ENCODE peak calls at places on chromosomes 6 and 20, in seven cellular contexts. S is HCT116, A is AG04449, Y is BJ, E is epithelial cell of esophagus, D is left ventricle myocardium inferior, T is tibial artery. U is an unnamed sample.

GRCh38 chr6:127291495-127291894 is 24.8 kb downstream of the RNF146 start:
- DNase-seq in S (no peak), A (no peak), Y (no peak), E (no peak), D (no peak), T (no peak), U (no peak)

GRCh38 chr6:33742837-33743236 is 3.9 kb downstream of the IP6K3 start:
- DNase-seq in S (no peak), A (no peak), Y (no peak), E (no peak), D (no peak), T (no peak), U (no peak)

GRCh38 chr6:16544006-16544405 is 217.3 kb downstream of the ATXN1 start:
- DNase-seq in S (no peak), A (no peak), Y (peak), E (no peak), D (peak), T (peak), U (no peak)

GRCh38 chr6:17393335-17394191 is at the start of gene CAP2:
- DNase-seq in S (no peak), A (no peak), Y (peak), E (peak), D (peak), T (peak), U (peak)

GRCh38 chr6:161365633-161366032 is 91.8 kb upstream of the AGPAT4 start:
- DNase-seq in S (no peak), A (no peak), Y (no peak), E (no peak), D (no peak), T (no peak), U (no peak)

GRCh38 chr6:33419580-33420492 is at the start of gene SYNGAP1:
- DNase-seq in S (no peak), A (no peak), Y (no peak), E (no peak), D (peak), T (peak), U (no peak)

GRCh38 chr6:89311853-89312531 is 3.1 kb downstream of the GABRR2 start:
- DNase-seq in S (no peak), A (no peak), Y (no peak), E (peak), D (peak), T (peak), U (no peak)

GRCh38 chr6:2351090-2351489 is 105.7 kb upstream of the GMDS start:
- DNase-seq in S (no peak), A (no peak), Y (no peak), E (no peak), D (no peak), T (no peak), U (no peak)

GRCh38 chr6:84033523-84034451 is at the start of gene MRAP2:
- DNase-seq in S (no peak), A (no peak), Y (no peak), E (peak), D (peak), T (peak), U (peak)

GRCh38 chr20:53852025-53852424 is 218.4 kb downstream of the BCAS1 start:
- DNase-seq in S (no peak), A (no peak), Y (no peak), E (no peak), D (no peak), T (no peak), U (no peak)

GRCh38 chr6:160974304-160974771 is 17.2 kb upstream of the MAP3K4 start:
- DNase-seq in S (no peak), A (peak), Y (peak), E (peak), D (peak), T (peak), U (no peak)

GRCh38 chr6:140660295-140660694 is 1285.8 kb upstream of the CITED2 start:
- DNase-seq in S (no peak), A (no peak), Y (no peak), E (no peak), D (no peak), T (no peak), U (no peak)

GRCh38 chr6:31723245-31723979 is at the start of gene MPIG6B:
- DNase-seq in S (no peak), A (no peak), Y (no peak), E (no peak), D (no peak), T (no peak), U (no peak)

GRCh38 chr20:46549188-46549967 is 1.1 kb downstream of the OCSTAMP start:
- DNase-seq in S (no peak), A (no peak), Y (no peak), E (no peak), D (no peak), T (no peak), U (no peak)

GRCh38 chr6:8743146-8743745 is 307.9 kb upstream of the SLC35B3 start:
- DNase-seq in S (peak), A (no peak), Y (no peak), E (no peak), D (no peak), T (no peak), U (no peak)
- TF ChIP-seq CTCF in S (peak), A (no peak), Y (no peak), E (no peak), D (peak), T (no peak), U (no peak)

GRCh38 chr6:30721198-30722024 is 1.3 kb downstream of the TUBB start:
- DNase-seq in S (peak), A (no peak), Y (no peak), E (peak), D (peak), T (peak), U (peak)
- TF ChIP-seq CTCF in S (no peak), A (peak), Y (peak), E (no peak), D (peak), T (peak), U (peak)

GRCh38 chr6:97215157-97215769 is 67.8 kb downstream of the MMS22L start:
- DNase-seq in S (peak), A (peak), Y (peak), E (peak), D (no peak), T (no peak), U (no peak)
- TF ChIP-seq CTCF in S (peak), A (peak), Y (peak), E (peak), D (peak), T (no peak), U (no peak)

GRCh38 chr20:62025832-62026563 is 39.7 kb downstream of the TAF4 start:
- DNase-seq in S (no peak), A (peak), Y (peak), E (no peak), D (no peak), T (no peak), U (no peak)
- TF ChIP-seq CTCF in S (no peak), A (peak), Y (peak), E (peak), D (peak), T (peak), U (peak)

DNA sequence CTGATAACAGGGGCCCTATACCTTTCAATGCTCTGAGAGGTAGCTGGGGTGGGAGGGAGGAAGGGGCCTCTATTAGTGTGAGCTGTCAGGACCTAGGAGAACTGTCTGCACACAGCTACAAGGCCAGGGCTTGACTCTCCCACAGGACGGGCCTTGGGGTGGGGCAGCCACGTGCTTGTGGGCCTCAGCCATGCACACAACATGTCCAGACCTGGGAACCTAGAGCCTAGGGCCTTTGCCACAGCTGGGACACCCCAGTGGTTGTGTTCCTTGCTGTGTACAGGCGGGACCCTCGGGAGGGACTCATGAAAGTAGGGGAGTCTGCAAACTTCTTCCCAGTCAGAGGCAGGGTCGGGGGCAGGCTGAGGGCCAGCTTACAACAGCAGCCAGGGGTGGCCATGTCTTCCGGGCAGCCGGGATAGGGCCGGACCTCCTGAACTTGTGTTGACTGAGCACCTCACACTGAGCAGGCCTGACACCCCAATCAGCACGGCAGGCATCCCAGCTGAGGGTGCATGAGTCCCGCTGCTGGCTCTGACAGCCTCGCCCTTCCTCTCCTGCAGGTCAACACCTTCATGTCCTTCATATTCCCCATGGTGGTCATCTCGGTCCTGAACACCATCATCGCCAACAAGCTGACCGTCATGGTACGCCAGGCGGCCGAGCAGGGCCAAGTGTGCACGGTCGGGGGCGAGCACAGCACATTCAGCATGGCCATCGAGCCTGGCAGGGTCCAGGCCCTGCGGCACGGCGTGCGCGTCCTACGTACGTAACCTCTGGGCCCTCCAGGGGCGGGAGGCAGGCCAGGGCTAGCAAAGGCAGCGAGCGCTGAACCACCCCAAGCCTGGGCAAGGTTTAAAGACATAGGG is 41.9 kb upstream of the MRGBP start:
- DNase-seq in S (no peak), A (no peak), Y (no peak), E (peak), D (peak), T (no peak), U (peak)
- TF ChIP-seq CTCF in S (no peak), A (no peak), Y (no peak), E (no peak), D (no peak), T (no peak), U (no peak)

GRCh38 chr6:5378331-5378730 is 117.0 kb downstream of the FARS2 start:
- DNase-seq in S (no peak), A (no peak), Y (no peak), E (no peak), D (no peak), T (no peak), U (no peak)

GRCh38 chr6:5384276-5384675 is 123.0 kb downstream of the FARS2 start:
- DNase-seq in S (no peak), A (no peak), Y (no peak), E (no peak), D (no peak), T (no peak), U (peak)

GRCh38 chr6:5379647-5380242 is 118.4 kb downstream of the FARS2 start:
- DNase-seq in S (peak), A (no peak), Y (no peak), E (peak), D (no peak), T (no peak), U (no peak)
- TF ChIP-seq CTCF in S (peak), A (peak), Y (peak), E (peak), D (peak), T (no peak), U (peak)

DNA sequence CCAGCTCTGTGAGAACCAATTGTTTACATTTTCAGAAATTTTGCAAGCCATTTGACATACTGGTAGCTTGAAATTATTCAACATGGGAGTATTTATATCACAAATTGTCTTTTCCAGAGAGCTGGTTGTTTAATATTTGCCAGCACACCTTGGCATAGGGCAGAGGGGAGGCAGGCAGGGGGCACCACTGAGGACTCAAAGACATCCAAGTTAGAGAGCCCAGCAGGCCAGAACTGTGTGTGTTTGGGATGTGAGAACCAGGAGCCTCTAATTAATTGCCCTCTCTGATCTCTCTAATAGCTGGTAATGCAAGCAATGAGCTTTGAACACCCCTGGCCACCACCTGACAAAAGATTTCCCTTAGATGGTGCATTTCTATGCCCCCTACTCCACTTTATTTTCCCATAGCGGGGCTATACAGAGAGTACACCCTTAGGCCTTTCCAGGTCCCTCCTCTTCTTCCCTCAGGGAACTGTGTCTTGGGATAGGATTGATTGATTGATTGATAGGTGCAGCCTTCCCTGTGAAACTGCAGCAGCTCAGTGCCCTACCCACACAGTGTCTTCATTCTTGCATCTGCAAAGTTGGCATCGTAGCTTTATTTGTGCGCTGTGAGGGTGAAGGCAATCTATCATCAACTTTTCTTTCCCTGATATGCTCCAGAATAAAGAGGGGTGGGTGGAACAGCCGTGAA is 29.2 kb downstream of the MOCS1 start:
- DNase-seq in S (no peak), A (no peak), Y (no peak), E (no peak), D (no peak), T (peak), U (no peak)
- TF ChIP-seq CTCF in S (no peak), A (no peak), Y (peak), E (no peak), D (peak), T (no peak), U (no peak)

GRCh38 chr20:63503524-63503923 is 4.6 kb upstream of the EEF1A2 start:
- DNase-seq in S (no peak), A (no peak), Y (no peak), E (no peak), D (no peak), T (no peak), U (no peak)
- TF ChIP-seq CTCF in S (no peak), A (no peak), Y (no peak), E (no peak), D (no peak), T (no peak), U (no peak)

DNA sequence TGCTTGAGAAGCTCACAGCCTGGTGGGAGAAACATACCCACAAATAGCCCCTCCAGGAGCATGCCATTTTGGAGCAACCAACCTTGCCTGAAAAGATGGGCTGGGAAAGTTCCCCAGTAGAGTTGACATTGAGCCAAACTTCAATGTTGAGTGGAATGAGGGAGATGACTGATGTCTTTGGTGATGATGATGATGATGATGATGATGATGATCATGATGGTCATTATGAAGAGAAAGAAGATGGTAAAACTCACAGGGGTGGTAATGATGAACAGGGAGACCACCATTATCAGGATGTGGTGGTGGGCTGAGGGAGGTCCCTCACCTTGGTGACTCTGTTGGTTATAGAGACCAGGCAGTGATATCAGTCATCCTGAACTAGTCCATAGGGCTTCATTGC is 283.9 kb upstream of the RNF24 start:
- DNase-seq in S (no peak), A (no peak), Y (no peak), E (no peak), D (no peak), T (no peak), U (no peak)
- TF ChIP-seq CTCF in S (no peak), A (no peak), Y (no peak), E (no peak), D (no peak), T (no peak), U (no peak)

GRCh38 chr20:44765647-44766367 is 20.1 kb downstream of the KCNK15 start:
- DNase-seq in S (peak), A (no peak), Y (no peak), E (peak), D (no peak), T (no peak), U (no peak)
- TF ChIP-seq CTCF in S (no peak), A (no peak), Y (no peak), E (no peak), D (no peak), T (no peak), U (no peak)